ENCODE peak calls at places on chromosomes 7 and 10, in four cellular contexts. One of them, this sample, is unnamed. For H3K9me3, the result is how much of the 10 kb centered on the place peaks cover.

GRCh38 chr10:9227679-9228365 is 1173.3 kb downstream of the GATA3 start:
- DNase-seq in heart left ventricle: no peak
- DNase-seq in adrenal gland: no peak
- DNase-seq in endothelial cell of umbilical vein: no peak
- DNase-seq in this sample: no peak

GRCh38 chr10:58266826-58267712 is 625 bp downstream of the IPMK start:
- DNase-seq in adrenal gland: peak
- DNase-seq in heart left ventricle: peak
- DNase-seq in endothelial cell of umbilical vein: peak
- DNase-seq in this sample: peak

GRCh38 chr10:68871105-68871711 is 29.9 kb upstream of the DDX50 start:
- DNase-seq in endothelial cell of umbilical vein: no peak
- DNase-seq in heart left ventricle: no peak
- DNase-seq in adrenal gland: no peak
- DNase-seq in this sample: no peak

GRCh38 chr7:82700739-82701138 is 257.2 kb upstream of the CACNA2D1 start:
- DNase-seq in heart left ventricle: no peak
- DNase-seq in endothelial cell of umbilical vein: no peak
- DNase-seq in adrenal gland: no peak
- DNase-seq in this sample: no peak

GRCh38 chr10:114103286-114103685 is 59.6 kb downstream of the ADRB1 start:
- DNase-seq in endothelial cell of umbilical vein: peak
- DNase-seq in heart left ventricle: no peak
- DNase-seq in adrenal gland: no peak
- DNase-seq in this sample: no peak

GRCh38 chr7:53191836-53192443 is 156.5 kb downstream of the POM121L12 start:
- DNase-seq in heart left ventricle: no peak
- DNase-seq in adrenal gland: no peak
- DNase-seq in endothelial cell of umbilical vein: peak
- DNase-seq in this sample: no peak

GRCh38 chr10:53491774-53492173 is 719.2 kb upstream of the MBL2 start:
- DNase-seq in heart left ventricle: no peak
- DNase-seq in adrenal gland: no peak
- DNase-seq in endothelial cell of umbilical vein: no peak
- DNase-seq in this sample: no peak

GRCh38 chr10:49744924-49745605 is 17.1 kb downstream of the OGDHL start:
- DNase-seq in adrenal gland: peak
- DNase-seq in heart left ventricle: no peak
- DNase-seq in endothelial cell of umbilical vein: no peak
- DNase-seq in this sample: no peak

GRCh38 chr10:5089869-5090268 is 4.3 kb upstream of the AKR1C3 start:
- DNase-seq in heart left ventricle: no peak
- DNase-seq in adrenal gland: no peak
- DNase-seq in endothelial cell of umbilical vein: peak
- DNase-seq in this sample: no peak

DNA sequence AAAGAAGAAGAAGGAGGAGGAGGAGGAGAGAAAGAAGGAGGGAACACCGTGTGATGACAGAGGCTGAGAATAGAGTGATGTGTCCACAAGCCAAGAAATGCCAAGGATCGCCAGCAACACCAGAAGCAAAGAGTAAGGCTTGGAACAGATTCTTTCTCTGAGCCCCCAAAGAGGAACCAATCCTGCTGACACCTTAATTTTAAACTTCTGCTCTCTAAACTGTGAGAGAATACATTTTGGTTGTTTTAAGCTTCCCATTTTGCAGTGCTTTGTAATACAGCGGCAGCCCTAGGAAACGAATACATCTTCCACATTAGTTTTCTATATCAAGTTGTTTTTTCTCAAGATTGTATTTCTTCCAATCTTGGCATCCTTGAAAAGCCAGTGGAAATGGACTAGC is 13.8 kb upstream of the WNT8B start:
- DNase-seq in adrenal gland: no peak
- DNase-seq in endothelial cell of umbilical vein: no peak
- DNase-seq in heart left ventricle: no peak
- DNase-seq in this sample: no peak
- H3K27ac ChIP-seq in adrenal gland: no peak
- H3K27ac ChIP-seq in endothelial cell of umbilical vein: no peak
- H3K27ac ChIP-seq in heart left ventricle: no peak
- H3K27ac ChIP-seq in this sample: no peak

DNA sequence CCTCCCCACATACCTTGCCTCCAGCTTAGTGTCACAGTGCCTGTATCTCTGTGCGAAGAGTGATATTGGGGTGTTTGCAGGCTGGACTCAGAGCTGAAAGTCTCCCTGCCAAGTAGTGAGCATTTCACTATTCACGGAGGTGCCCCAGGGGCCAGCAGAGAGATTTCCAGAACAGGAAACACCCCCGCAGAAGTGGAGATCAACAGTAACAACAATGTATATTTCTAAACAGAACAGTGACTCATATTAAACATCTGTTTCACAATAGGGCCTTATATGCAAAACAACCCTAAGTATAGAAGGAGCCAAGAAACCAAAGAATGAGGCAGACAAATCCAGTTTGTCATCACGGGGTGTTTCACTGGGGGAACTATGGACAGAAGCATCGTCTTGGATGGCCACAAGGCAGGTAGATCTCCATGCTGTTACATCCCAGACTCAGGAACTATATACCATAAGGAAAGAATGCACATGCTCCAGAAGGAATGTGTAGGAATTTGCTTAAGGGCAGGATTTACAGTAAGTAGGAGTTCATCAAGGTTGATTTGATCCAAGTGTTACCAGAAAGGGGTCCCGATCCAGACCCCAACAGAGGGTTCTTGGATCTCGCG is 29.3 kb upstream of the CCL24 start:
- DNase-seq in endothelial cell of umbilical vein: peak
- DNase-seq in heart left ventricle: no peak
- DNase-seq in adrenal gland: peak
- DNase-seq in this sample: no peak
- TF ChIP-seq CTCF in endothelial cell of umbilical vein: no peak
- TF ChIP-seq CTCF in heart left ventricle: no peak
- TF ChIP-seq CTCF in adrenal gland: no peak
- TF ChIP-seq CTCF in this sample: no peak

GRCh38 chr7:157540020-157540419 is 203.2 kb downstream of the DNAJB6 start:
- DNase-seq in adrenal gland: no peak
- DNase-seq in heart left ventricle: no peak
- DNase-seq in endothelial cell of umbilical vein: no peak
- DNase-seq in this sample: no peak

GRCh38 chr7:157541295-157541608 is 204.4 kb downstream of the DNAJB6 start:
- DNase-seq in adrenal gland: no peak
- DNase-seq in heart left ventricle: no peak
- DNase-seq in endothelial cell of umbilical vein: no peak
- DNase-seq in this sample: no peak

GRCh38 chr7:157539521-157539920 is 202.7 kb downstream of the DNAJB6 start:
- DNase-seq in adrenal gland: no peak
- DNase-seq in endothelial cell of umbilical vein: no peak
- DNase-seq in heart left ventricle: no peak
- DNase-seq in this sample: no peak

GRCh38 chr7:157541796-157542668 is 205.2 kb downstream of the DNAJB6 start:
- DNase-seq in endothelial cell of umbilical vein: no peak
- DNase-seq in adrenal gland: no peak
- DNase-seq in heart left ventricle: no peak
- DNase-seq in this sample: no peak

GRCh38 chr7:157540606-157541294 is 203.9 kb downstream of the DNAJB6 start:
- DNase-seq in heart left ventricle: no peak
- DNase-seq in adrenal gland: no peak
- DNase-seq in endothelial cell of umbilical vein: no peak
- DNase-seq in this sample: no peak
- H3K9me3 ChIP-seq in heart left ventricle: under half
- H3K9me3 ChIP-seq in adrenal gland: under half
- H3K9me3 ChIP-seq in endothelial cell of umbilical vein: under half
- H3K9me3 ChIP-seq in this sample: under half

DNA sequence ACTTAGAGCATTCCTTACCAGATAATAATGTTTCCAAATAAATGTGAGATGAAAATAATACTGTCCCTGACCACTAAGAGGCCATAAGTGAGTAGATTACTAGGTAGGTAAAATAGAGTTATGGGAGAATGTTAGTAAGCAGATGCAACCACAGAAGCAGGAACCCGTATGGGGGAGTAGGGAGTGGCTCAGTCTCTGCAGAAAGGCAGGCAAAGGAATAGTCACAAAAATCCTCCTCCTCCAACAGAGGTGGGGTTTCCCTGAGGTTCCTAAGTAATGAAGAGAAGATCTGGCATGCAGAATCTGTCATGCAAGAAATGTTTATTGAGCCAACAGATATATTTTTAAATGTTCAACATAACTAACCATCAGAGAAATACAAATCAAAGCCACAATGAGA is 9.0 kb upstream of the YAE1 start:
- DNase-seq in adrenal gland: no peak
- DNase-seq in heart left ventricle: no peak
- DNase-seq in endothelial cell of umbilical vein: no peak
- DNase-seq in this sample: no peak
- H3K27ac ChIP-seq in adrenal gland: no peak
- H3K27ac ChIP-seq in heart left ventricle: no peak
- H3K27ac ChIP-seq in endothelial cell of umbilical vein: no peak
- H3K27ac ChIP-seq in this sample: no peak

DNA sequence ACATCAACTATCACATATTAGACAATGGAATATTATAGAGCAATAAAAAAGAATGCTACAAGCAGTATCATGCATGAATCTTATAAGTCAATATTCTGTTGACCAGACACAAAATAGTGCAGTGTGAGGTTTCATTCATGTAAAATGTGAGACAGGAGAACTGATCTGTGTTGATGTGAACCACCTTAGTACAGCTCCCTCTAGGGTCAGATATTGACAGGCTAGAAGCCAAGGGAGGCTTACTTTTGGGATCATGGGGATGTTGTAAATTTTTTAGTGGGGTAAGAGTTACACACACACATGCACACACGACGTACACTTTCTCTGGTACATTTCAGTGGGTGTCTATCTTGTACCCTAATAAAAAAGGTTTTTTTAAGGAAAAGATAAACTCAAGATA is 231.6 kb upstream of the FOXK1 start:
- DNase-seq in heart left ventricle: no peak
- DNase-seq in adrenal gland: no peak
- DNase-seq in endothelial cell of umbilical vein: no peak
- DNase-seq in this sample: no peak
- TF ChIP-seq CTCF in heart left ventricle: no peak
- TF ChIP-seq CTCF in adrenal gland: no peak
- TF ChIP-seq CTCF in endothelial cell of umbilical vein: no peak
- TF ChIP-seq CTCF in this sample: no peak

DNA sequence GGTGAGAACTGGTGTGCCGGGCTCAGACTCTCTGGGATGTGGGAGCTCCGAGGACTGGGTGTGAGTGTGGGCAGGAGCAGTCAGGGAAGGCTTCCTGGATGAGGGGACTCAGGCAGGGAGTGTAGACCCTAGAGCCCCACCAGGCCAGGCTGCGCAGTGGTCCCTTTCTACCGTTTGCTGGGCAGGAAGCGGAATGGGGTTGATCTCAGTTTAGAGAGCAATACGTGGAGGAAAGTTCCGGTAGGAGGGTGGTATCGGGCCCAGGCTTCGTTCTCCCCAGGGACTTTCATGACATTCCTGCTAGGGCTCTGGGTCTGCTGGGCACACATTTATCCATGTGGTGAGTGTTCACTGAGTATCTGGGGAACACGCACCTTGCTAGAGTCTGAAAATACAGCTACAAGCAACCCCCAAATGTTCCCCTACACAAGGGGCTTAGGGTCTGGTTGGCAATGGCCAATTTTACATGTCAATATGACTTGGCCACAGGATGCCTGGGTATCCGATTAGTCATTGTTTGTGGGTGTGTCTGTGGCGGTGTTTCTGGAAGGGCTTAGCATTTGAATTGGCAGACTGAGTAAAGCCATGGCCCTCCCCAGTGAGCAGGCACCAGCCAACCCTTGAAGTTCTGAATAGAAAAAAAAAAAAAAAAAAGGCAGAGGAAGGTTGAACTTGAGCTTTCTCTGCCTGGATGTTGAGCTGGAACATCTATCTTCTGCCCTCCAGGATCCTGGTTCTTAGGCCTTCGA is 20.8 kb downstream of the GHRHR start:
- DNase-seq in heart left ventricle: no peak
- DNase-seq in endothelial cell of umbilical vein: peak
- DNase-seq in adrenal gland: peak
- DNase-seq in this sample: no peak
- H3K9me3 ChIP-seq in heart left ventricle: under half
- H3K9me3 ChIP-seq in endothelial cell of umbilical vein: under half
- H3K9me3 ChIP-seq in adrenal gland: under half
- H3K9me3 ChIP-seq in this sample: under half

This sample was measured in uterus.